ENCODE peak calls at places on chromosomes 11 and 22, in six cellular contexts. B is LoVo; X is AG09319; Q is CD8-positive, alpha-beta T cell; K is uterus; P is T-helper 2 cell. F is an unnamed sample.

GRCh38 chr11:73233211-73233610 is 15.1 kb downstream of the P2RY2 start:
- DNase-seq in B (no peak), X (no peak), Q (no peak), K (no peak), P (no peak), F (no peak)

GRCh38 chr11:115362997-115363396 is 141.2 kb downstream of the CADM1 start:
- DNase-seq in B (no peak), X (no peak), Q (no peak), K (no peak), P (no peak), F (no peak)

GRCh38 chr11:60389279-60389910 is 6.9 kb upstream of the MS4A14 start:
- DNase-seq in B (no peak), X (no peak), Q (no peak), K (no peak), P (no peak), F (no peak)

GRCh38 chr11:126410649-126411048 is 55.2 kb downstream of the ST3GAL4 start:
- DNase-seq in B (no peak), X (peak; percentile 14), Q (no peak), K (no peak), P (no peak), F (no peak)

GRCh38 chr11:98740335-98740734 is 280.4 kb upstream of the CNTN5 start:
- DNase-seq in B (no peak), X (no peak), Q (no peak), K (no peak), P (no peak), F (no peak)

GRCh38 chr11:72814139-72814830 is at the start of gene ATG16L2:
- DNase-seq in B (peak; percentile 89), X (peak; percentile 59), Q (peak; percentile 87), K (peak; percentile 78), P (peak; percentile 88), F (peak; percentile 88)

GRCh38 chr11:10625281-10625981 is 57.0 kb upstream of the LYVE1 start:
- DNase-seq in B (no peak), X (no peak), Q (no peak), K (no peak), P (no peak), F (no peak)

GRCh38 chr11:123457187-123457770 is 27.2 kb downstream of the GRAMD1B start:
- DNase-seq in B (no peak), X (no peak), Q (no peak), K (no peak), P (peak; percentile 38), F (no peak)

GRCh38 chr22:42747701-42748513 is 27.2 kb upstream of the A4GALT start:
- DNase-seq in B (no peak), X (peak; percentile 27), Q (no peak), K (no peak), P (no peak), F (no peak)

GRCh38 chr11:30499940-30500339 is 86.2 kb downstream of the MPPED2 start:
- DNase-seq in B (no peak), X (no peak), Q (no peak), K (no peak), P (no peak), F (no peak)

GRCh38 chr11:1768141-1768469 is 4.4 kb upstream of the CTSD start:
- DNase-seq in B (no peak), X (no peak), Q (no peak), K (no peak), P (no peak), F (no peak)

GRCh38 chr11:44143987-44144909 is 48.8 kb downstream of the EXT2 start:
- DNase-seq in B (no peak), X (no peak), Q (no peak), K (no peak), P (no peak), F (no peak)

GRCh38 chr11:60951909-60952741 is at the start of gene SLC15A3:
- DNase-seq in B (peak; percentile 20), X (no peak), Q (peak; percentile 63), K (peak; percentile 61), P (no peak), F (peak; percentile 91)

GRCh38 chr11:113167599-113167998 is 146.8 kb upstream of the TTC12 start:
- DNase-seq in B (no peak), X (no peak), Q (no peak), K (no peak), P (no peak), F (no peak)